ENCODE peak calls at places on chromosomes 5 and 9, in four cellular contexts. R is fibroblast of lung, P is H1, G is GM23248. L is an unnamed sample.

GRCh38 chr9:21854594-21854993 is 52.2 kb downstream of the MTAP start:
- DNase-seq in R (peak; percentile 43), P (no peak), G (peak; percentile 64), L (peak; percentile 82)

GRCh38 chr5:133384903-133385302 is 227.4 kb downstream of the FSTL4 start:
- DNase-seq in R (no peak), P (no peak), G (no peak), L (no peak)

GRCh38 chr5:131413605-131414559 is 150.0 kb downstream of the CDC42SE2 start:
- DNase-seq in R (no peak), P (no peak), G (no peak), L (no peak)

GRCh38 chr5:112636288-112636731 is 101.4 kb upstream of the APC start:
- DNase-seq in R (no peak), P (no peak), G (no peak), L (peak; percentile 46)

GRCh38 chr9:124037790-124038189 is 26.2 kb downstream of the LHX2 start:
- DNase-seq in R (no peak), P (no peak), G (no peak), L (no peak)

GRCh38 chr5:6540111-6540830 is 91.6 kb downstream of the UBE2QL1 start:
- DNase-seq in R (no peak), P (no peak), G (peak; percentile 10), L (no peak)

GRCh38 chr5:181088289-181088688 is 42.7 kb downstream of the OR2V1 start:
- DNase-seq in R (no peak), P (no peak), G (peak; percentile 42), L (no peak)

GRCh38 chr5:135842737-135843136 is 8.3 kb downstream of the SLC25A48 start:
- DNase-seq in R (no peak), P (no peak), G (no peak), L (no peak)

GRCh38 chr5:59021837-59022514 is 439.1 kb downstream of the RAB3C start:
- DNase-seq in R (no peak), P (no peak), G (no peak), L (peak; percentile 21)

GRCh38 chr5:16849821-16850220 is 86.3 kb downstream of the MYO10 start:
- DNase-seq in R (no peak), P (no peak), G (no peak), L (no peak)

GRCh38 chr5:54736003-54736797 is 218.6 kb downstream of the SNX18 start:
- DNase-seq in R (no peak), P (no peak), G (no peak), L (no peak)

GRCh38 chr9:27473135-27473534 is 51.0 kb upstream of the IFNK start:
- DNase-seq in R (peak; percentile 31), P (no peak), G (peak; percentile 41), L (peak; percentile 18)

GRCh38 chr5:118791986-118792734 is 196.2 kb downstream of the DTWD2 start:
- DNase-seq in R (peak; percentile 86), P (peak; percentile 2), G (peak; percentile 85), L (peak; percentile 69)

GRCh38 chr5:116013207-116013777 is 19.0 kb upstream of the ARL14EPL start:
- DNase-seq in R (peak; percentile 15), P (no peak), G (peak; percentile 43), L (no peak)

GRCh38 chr9:111599092-111599947 is at the start of gene PTGR1:
- DNase-seq in R (peak; percentile 87), P (peak; percentile 29), G (peak; percentile 99), L (peak; percentile 81)

GRCh38 chr9:114456929-114457328 is 48.3 kb downstream of the WHRN start:
- DNase-seq in R (no peak), P (no peak), G (no peak), L (no peak)
- H3K36me3 ChIP-seq in R (no peaks in the 10 kb centered on the region), P (no peaks in the 10 kb centered on the region), G (no peaks in the 10 kb centered on the region), L (no peaks in the 10 kb centered on the region)

DNA sequence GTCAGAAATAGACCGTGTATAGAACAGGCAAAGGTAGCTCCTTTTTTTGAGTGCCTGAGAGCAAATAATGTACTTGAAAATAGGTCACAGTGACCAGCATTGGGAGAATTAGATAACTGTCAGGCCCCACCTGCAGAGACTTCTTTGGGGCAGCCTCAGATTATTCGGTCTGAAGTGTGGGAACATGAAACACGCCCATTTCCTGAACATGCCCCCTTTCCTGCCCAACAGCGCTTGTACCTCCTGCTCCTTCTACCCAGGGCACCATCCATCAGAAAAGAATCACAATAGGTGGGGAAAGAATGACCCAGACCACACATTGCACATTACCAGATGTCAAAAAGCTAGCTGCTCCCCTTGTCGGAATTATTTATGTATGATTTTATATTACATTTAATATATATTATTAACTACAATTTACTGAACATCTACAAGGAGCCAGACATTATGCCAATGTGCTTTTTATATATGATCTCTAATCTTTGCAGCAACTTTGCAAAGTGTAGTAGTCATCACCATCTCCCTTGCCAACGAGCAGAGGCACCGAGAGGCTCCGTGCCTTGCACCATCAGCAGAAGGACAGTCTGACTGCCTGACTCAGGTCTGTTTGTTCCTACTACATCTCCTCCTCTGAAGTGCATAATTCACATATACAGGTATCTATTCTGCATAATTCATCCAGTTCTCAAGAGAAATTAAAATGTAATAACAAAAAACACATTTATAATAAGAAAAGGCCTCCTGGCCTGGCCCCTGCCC is 39.5 kb downstream of the PTPN3 start:
- DNase-seq in R (no peak), P (no peak), G (no peak), L (no peak)
- H3K4me3 ChIP-seq in R (no peak overlapping the region), P (no peak overlapping the region), G (no peak overlapping the region), L (no peak overlapping the region)

DNA sequence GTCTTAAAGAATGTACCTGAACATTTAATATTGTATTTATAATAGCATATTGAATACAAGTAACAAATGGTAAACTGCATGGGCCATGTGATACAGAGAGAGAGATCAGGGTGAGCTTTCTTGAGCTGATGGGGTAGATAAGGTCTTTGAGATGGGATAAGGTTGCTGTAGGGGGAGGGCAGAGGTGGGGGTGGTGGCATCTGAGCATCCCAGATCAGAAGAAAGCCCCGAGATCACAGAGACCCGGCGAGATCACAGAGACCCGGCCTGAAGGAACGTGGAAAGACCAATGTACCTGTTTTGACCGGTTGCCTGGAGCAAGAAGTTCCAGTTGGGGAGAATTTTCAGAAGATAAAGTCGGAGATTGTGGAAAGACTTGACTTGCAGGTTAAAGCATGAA is 6.6 kb downstream of the SMARCA2 start:
- DNase-seq in R (no peak), P (no peak), G (no peak), L (no peak)
- H3K4me1 ChIP-seq in R (peaks cover 7% of the 10 kb centered on the region), P (peaks cover 18% of the 10 kb centered on the region), G (peaks cover 18% of the 10 kb centered on the region), L (peaks cover 71% of the 10 kb centered on the region)

GRCh38 chr9:132663120-132663519 is 6.7 kb downstream of the DDX31 start:
- DNase-seq in R (no peak), P (no peak), G (no peak), L (no peak)
- H3K36me3 ChIP-seq in R (peaks cover 7% of the 10 kb centered on the region), P (peaks cover 33% of the 10 kb centered on the region), G (peaks cover 24% of the 10 kb centered on the region), L (peaks cover 5% of the 10 kb centered on the region)

GRCh38 chr5:173671121-173671949 is 54.9 kb upstream of the BOD1 start:
- DNase-seq in R (peak; percentile 32), P (no peak), G (peak; percentile 66), L (peak; percentile 83)
- H3K4me3 ChIP-seq in R (no peak overlapping the region), P (no peak overlapping the region), G (peak overlapping the region; percentile 26), L (no peak overlapping the region)

GRCh38 chr5:72651109-72651508 is 143.9 kb upstream of the ZNF366 start:
- DNase-seq in R (no peak), P (no peak), G (no peak), L (no peak)
- H3K4me1 ChIP-seq in R (no peaks in the 10 kb centered on the region), P (no peaks in the 10 kb centered on the region), G (no peaks in the 10 kb centered on the region), L (no peaks in the 10 kb centered on the region)

GRCh38 chr5:174736777-174737176 is 12.4 kb downstream of the MSX2 start:
- DNase-seq in R (no peak), P (no peak), G (no peak), L (no peak)
- H3K36me3 ChIP-seq in R (no peaks in the 10 kb centered on the region), P (peaks cover 3% of the 10 kb centered on the region), G (no peaks in the 10 kb centered on the region), L (no peaks in the 10 kb centered on the region)

DNA sequence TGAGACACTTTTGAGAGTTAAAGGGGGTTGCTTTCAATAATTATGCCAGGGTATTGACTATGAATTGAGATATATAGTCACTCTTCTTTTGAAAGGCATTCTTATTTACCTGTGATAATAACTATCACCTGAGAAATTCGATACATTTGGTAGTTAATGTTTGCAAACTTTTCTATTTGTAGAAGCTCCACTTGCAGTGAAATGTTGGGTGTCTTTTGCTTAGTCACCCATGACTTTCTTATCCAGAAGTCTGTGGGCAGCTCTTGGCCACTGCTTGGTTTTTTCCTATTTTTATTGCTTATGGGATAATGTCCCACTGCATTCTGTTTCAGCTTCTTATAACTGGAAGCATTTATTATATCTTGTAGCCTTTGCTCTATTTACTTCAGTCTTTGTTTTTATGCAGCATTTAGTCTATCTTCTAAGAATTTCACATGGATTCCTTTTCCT is 3.9 kb downstream of the MACIR start:
- DNase-seq in R (peak; percentile 7), P (no peak), G (peak; percentile 74), L (no peak)
- H3K4me3 ChIP-seq in R (no peak overlapping the region), P (no peak overlapping the region), G (peak overlapping the region; percentile 93), L (no peak overlapping the region)

DNA sequence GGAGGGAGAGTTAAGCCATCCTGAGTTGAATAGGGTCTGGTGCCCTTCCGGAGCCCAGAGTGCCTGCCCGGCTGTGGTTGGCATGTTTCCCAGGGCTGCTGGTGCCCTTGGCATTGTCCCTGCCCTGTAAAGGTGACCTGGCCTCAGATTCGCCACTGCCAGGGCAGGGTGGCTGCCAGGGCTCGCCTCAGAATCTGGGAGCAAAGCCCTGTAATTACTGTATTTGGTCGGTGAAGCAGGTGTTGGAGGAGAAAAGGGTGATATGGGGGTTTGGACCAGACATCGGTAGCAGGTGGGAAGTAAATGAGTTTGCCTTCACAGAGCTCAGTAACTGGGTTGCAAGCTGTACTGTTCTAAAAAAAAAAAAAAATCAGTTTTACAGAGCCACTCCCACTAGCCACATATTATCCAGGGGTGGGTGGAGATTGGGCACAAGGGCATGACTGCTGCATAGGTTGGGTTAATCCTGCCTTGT is 47.6 kb downstream of the RGS3 start:
- DNase-seq in R (no peak), P (no peak), G (no peak), L (peak; percentile 72)
- H3K4me1 ChIP-seq in R (peaks cover 3% of the 10 kb centered on the region), P (peaks cover 3% of the 10 kb centered on the region), G (peaks cover 7% of the 10 kb centered on the region), L (peaks cover 30% of the 10 kb centered on the region)